ENCODE peak calls at places on chromosomes 4 and X, in eight cellular contexts. K is HepG2, H is mammary epithelial cell, O is fibroblast of lung, P is hepatocyte, I is GM23338, Y is DND-41, U is astrocyte. N is an unnamed sample.

GRCh38 chr4:93237526-93237925 is 591.0 kb upstream of the ATOH1 start:
- DNase-seq in K (no peak), H (no peak), O (no peak), P (no peak), I (no peak), Y (no peak), U (no peak), N (no peak)

GRCh38 chr4:88729146-88729755 is 31.6 kb upstream of the NAP1L5 start:
- DNase-seq in K (no peak), H (no peak), O (no peak), P (no peak), I (no peak), Y (no peak), U (no peak), N (no peak)

GRCh38 chrX:103747199-103747598 is 29.4 kb upstream of the PLP1 start:
- DNase-seq in K (no peak), H (no peak), O (no peak), P (no peak), I (no peak), Y (no peak), U (no peak), N (no peak)

GRCh38 chr4:137394000-137394399 is 138.3 kb downstream of the PCDH18 start:
- DNase-seq in K (no peak), H (no peak), O (peak; percentile 84), P (no peak), I (no peak), Y (no peak), U (no peak), N (no peak)

GRCh38 chr4:40675166-40675565 is 45.5 kb upstream of the RBM47 start:
- DNase-seq in K (no peak), H (peak; percentile 27), O (no peak), P (no peak), I (no peak), Y (no peak), U (no peak), N (peak; percentile 86)

GRCh38 chr4:125389713-125390112 is 75.0 kb downstream of the FAT4 start:
- DNase-seq in K (no peak), H (peak; percentile 69), O (peak; percentile 94), P (no peak), I (no peak), Y (no peak), U (peak; percentile 98), N (peak; percentile 46)

GRCh38 chr4:16026155-16026761 is 57.6 kb downstream of the PROM1 start:
- DNase-seq in K (peak; percentile 44), H (peak; percentile 32), O (peak; percentile 74), P (peak; percentile 75), I (peak; percentile 86), Y (peak; percentile 26), U (peak; percentile 33), N (peak; percentile 6)

GRCh38 chrX:148135738-148136137 is 154.6 kb downstream of the FMR1NB start:
- DNase-seq in K (no peak), H (peak; percentile 60), O (peak; percentile 5), P (no peak), I (no peak), Y (no peak), U (peak; percentile 1), N (no peak)

GRCh38 chrX:41600266-41600665 is 88.5 kb upstream of the GPR34 start:
- DNase-seq in K (no peak), H (peak; percentile 1), O (no peak), P (no peak), I (peak; percentile 28), Y (no peak), U (peak; percentile 83), N (no peak)

GRCh38 chr4:72505314-72505744 is 63.7 kb downstream of the ADAMTS3 start:
- DNase-seq in K (peak; percentile 24), H (peak; percentile 25), O (peak; percentile 73), P (peak; percentile 63), I (peak; percentile 76), Y (no peak), U (peak; percentile 39), N (peak; percentile 33)

GRCh38 chr4:156710571-156711195 is 260.9 kb downstream of the PDGFC start:
- DNase-seq in K (peak; percentile 42), H (no peak), O (no peak), P (no peak), I (no peak), Y (no peak), U (peak; percentile 18), N (no peak)

DNA sequence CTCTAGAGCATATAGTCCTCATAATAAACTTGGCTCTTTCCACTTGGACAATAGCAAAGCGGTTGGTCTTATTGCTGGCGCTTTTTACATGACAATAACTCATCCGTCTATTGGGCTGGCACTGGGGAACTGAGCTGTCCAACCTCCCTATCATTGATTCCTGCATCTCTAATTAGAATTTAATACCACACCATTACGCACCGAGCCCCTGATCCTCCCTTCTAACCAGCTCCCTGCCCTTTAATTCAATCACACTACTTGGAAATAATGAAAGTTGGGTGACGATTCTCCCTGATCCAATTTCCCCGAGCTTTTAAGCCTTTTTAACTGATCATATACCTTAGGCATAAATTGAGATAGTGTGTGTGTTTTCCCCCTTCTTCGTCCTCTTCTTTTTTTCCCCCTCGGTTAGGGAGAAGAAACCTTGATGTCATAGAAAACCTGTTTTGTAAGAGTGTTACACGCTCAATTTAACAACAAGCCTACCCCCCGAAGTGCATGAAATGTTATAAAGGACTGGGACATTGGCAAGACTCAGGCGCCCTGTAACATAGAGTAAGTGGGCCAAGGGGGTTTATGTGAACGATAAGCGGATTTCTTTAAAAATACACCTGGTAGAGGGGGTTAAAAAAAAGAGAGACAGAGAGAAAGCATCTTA is 392 bp upstream of the PHOX2B start:
- DNase-seq in K (no peak), H (no peak), O (no peak), P (no peak), I (peak; percentile 51), Y (no peak), U (no peak), N (no peak)
- TF ChIP-seq EZH2 in K (no peak), H (no peak), O (no peak), P (no peak), I (peak; percentile 90), Y (no peak), U (no peak), N (no peak)

GRCh38 chrX:90040807-90041206 is 119.1 kb downstream of the TGIF2LX start:
- DNase-seq in K (no peak), H (no peak), O (no peak), P (no peak), I (no peak), Y (no peak), U (no peak), N (no peak)
- TF ChIP-seq CTCF in K (no peak), H (no peak), O (no peak), P (no peak), I (peak; percentile 8), Y (no peak), U (no peak), N (no peak)

GRCh38 chr4:2059034-2059725 is at the start of gene NAT8L:
- DNase-seq in K (no peak), H (no peak), O (no peak), P (peak; percentile 62), I (peak; percentile 83), Y (peak; percentile 23), U (no peak), N (no peak)

GRCh38 chr4:2059726-2060577 is 825 bp downstream of the NAT8L start:
- DNase-seq in K (no peak), H (no peak), O (no peak), P (peak; percentile 53), I (peak; percentile 54), Y (no peak), U (no peak), N (peak; percentile 3)

GRCh38 chr4:2058264-2059033 is 678 bp upstream of the NAT8L start:
- DNase-seq in K (no peak), H (no peak), O (no peak), P (peak; percentile 38), I (peak; percentile 57), Y (no peak), U (no peak), N (no peak)

GRCh38 chr4:2060578-2061207 is 1.6 kb downstream of the NAT8L start:
- DNase-seq in K (no peak), H (no peak), O (no peak), P (peak; percentile 54), I (peak; percentile 84), Y (no peak), U (no peak), N (peak; percentile 0)

DNA sequence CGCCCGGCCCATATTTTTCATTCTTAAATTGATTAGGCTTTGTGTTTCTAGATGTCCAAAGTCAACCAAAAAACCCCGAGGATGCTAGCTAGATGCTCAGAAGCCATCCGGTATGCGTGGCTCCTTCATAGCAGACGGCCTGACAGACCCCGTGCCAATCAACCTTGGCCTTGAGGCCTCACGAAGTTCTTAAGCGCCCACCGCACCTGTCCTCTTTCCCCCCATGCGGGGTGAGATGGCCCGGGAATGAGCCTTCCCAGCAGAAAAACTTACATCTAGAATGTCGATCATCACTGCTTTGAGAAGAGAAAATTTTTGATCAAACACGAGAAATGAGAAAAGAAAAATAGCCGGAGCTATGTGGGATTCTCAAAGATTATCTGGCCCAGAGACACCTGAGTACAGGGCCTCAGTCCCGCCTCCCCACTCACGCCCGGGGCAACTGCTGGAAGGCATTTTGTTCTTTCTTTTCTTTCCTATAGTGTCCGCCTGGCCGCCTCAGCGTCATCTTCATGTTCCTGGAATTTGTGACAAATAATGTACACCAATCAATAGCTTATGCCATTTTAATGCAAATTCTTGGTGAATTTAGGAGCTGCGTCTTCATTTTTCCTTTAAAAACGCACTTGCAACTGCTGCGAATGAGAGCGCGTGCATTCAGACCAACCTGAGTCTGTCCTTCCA is 1.6 kb upstream of the NAT8L start:
- DNase-seq in K (no peak), H (no peak), O (no peak), P (no peak), I (no peak), Y (no peak), U (no peak), N (no peak)
- TF ChIP-seq EZH2 in K (no peak), H (no peak), O (peak; percentile 38), P (peak; percentile 5), I (peak; percentile 42), Y (no peak), U (no peak), N (no peak)

GRCh38 chrX:16993791-16994318 is 47.4 kb downstream of the REPS2 start:
- DNase-seq in K (no peak), H (no peak), O (no peak), P (no peak), I (peak; percentile 17), Y (no peak), U (no peak), N (no peak)

GRCh38 chrX:16989750-16990149 is 43.3 kb downstream of the REPS2 start:
- DNase-seq in K (no peak), H (no peak), O (peak; percentile 24), P (no peak), I (no peak), Y (no peak), U (no peak), N (no peak)

GRCh38 chrX:16990839-16991238 is 44.4 kb downstream of the REPS2 start:
- DNase-seq in K (no peak), H (no peak), O (no peak), P (no peak), I (no peak), Y (no peak), U (no peak), N (no peak)

GRCh38 chrX:16992902-16993301 is 46.4 kb downstream of the REPS2 start:
- DNase-seq in K (no peak), H (no peak), O (no peak), P (peak; percentile 16), I (no peak), Y (no peak), U (no peak), N (no peak)

DNA sequence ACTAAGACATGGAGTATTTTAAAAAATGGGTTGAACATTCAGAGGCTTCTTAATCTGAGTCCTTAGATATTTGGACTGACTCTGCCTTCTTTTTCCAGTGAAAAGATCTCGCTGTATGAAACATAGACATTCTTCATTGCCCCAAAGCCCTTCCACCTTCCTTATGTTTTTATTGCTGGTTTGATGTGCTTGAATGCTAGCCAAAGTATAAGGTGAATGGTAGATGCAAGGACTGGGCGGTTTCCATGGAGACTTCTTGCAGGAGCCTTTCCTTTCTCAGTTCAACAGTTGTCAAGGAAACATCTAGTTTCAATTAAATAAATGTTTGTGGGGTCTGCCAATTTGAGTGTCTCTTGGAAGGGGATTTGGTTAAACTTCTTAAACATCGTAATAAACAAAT is 46.0 kb downstream of the REPS2 start:
- DNase-seq in K (no peak), H (no peak), O (no peak), P (no peak), I (no peak), Y (no peak), U (no peak), N (no peak)
- TF ChIP-seq CTCF in K (no peak), H (no peak), O (no peak), P (no peak), I (no peak), Y (no peak), U (no peak), N (no peak)

N was measured in PC-9.